ENCODE peak calls at places on chromosome 1, in ten cellular contexts. One of them, this sample, is unnamed.

GRCh38 chr1:244354810-244355278 is 96.9 kb downstream of the ADSS2 start:
- DNase-seq in heart right ventricle: no peak
- DNase-seq in thyroid gland: no peak
- DNase-seq in lung: no peak
- DNase-seq in endodermal cell: peak
- DNase-seq in fibroblast of pulmonary artery: no peak
- DNase-seq in right atrium auricular region: no peak
- DNase-seq in HFF-Myc: no peak
- DNase-seq in AG09309: no peak
- DNase-seq in neural progenitor cell: no peak
- DNase-seq in this sample: no peak

GRCh38 chr1:154975409-154976205 is 1.1 kb downstream of the CKS1B start:
- DNase-seq in heart right ventricle: peak
- DNase-seq in thyroid gland: peak
- DNase-seq in lung: peak
- DNase-seq in endodermal cell: peak
- DNase-seq in fibroblast of pulmonary artery: peak
- DNase-seq in right atrium auricular region: no peak
- DNase-seq in HFF-Myc: no peak
- DNase-seq in AG09309: no peak
- DNase-seq in neural progenitor cell: peak
- DNase-seq in this sample: no peak

GRCh38 chr1:57741521-57741920 is 317.7 kb upstream of the DAB1 start:
- DNase-seq in heart right ventricle: no peak
- DNase-seq in thyroid gland: no peak
- DNase-seq in lung: no peak
- DNase-seq in endodermal cell: no peak
- DNase-seq in fibroblast of pulmonary artery: no peak
- DNase-seq in right atrium auricular region: no peak
- DNase-seq in HFF-Myc: no peak
- DNase-seq in AG09309: no peak
- DNase-seq in neural progenitor cell: no peak
- DNase-seq in this sample: no peak

GRCh38 chr1:200445213-200445612 is 35.4 kb upstream of the ZNF281 start:
- DNase-seq in heart right ventricle: no peak
- DNase-seq in thyroid gland: no peak
- DNase-seq in lung: no peak
- DNase-seq in endodermal cell: no peak
- DNase-seq in fibroblast of pulmonary artery: no peak
- DNase-seq in right atrium auricular region: no peak
- DNase-seq in HFF-Myc: no peak
- DNase-seq in AG09309: peak
- DNase-seq in neural progenitor cell: no peak
- DNase-seq in this sample: peak

GRCh38 chr1:234926574-234927311 is 201.9 kb downstream of the TOMM20 start:
- DNase-seq in heart right ventricle: no peak
- DNase-seq in thyroid gland: peak
- DNase-seq in lung: no peak
- DNase-seq in endodermal cell: no peak
- DNase-seq in fibroblast of pulmonary artery: no peak
- DNase-seq in right atrium auricular region: peak
- DNase-seq in HFF-Myc: no peak
- DNase-seq in AG09309: no peak
- DNase-seq in neural progenitor cell: no peak
- DNase-seq in this sample: no peak

GRCh38 chr1:15370781-15371467 is 38.8 kb upstream of the EFHD2 start:
- DNase-seq in heart right ventricle: peak
- DNase-seq in thyroid gland: no peak
- DNase-seq in lung: no peak
- DNase-seq in endodermal cell: peak
- DNase-seq in fibroblast of pulmonary artery: peak
- DNase-seq in right atrium auricular region: no peak
- DNase-seq in HFF-Myc: no peak
- DNase-seq in AG09309: no peak
- DNase-seq in neural progenitor cell: no peak
- DNase-seq in this sample: no peak

GRCh38 chr1:59046730-59047157 is 250.2 kb upstream of the FGGY start:
- DNase-seq in heart right ventricle: no peak
- DNase-seq in thyroid gland: no peak
- DNase-seq in lung: no peak
- DNase-seq in endodermal cell: peak
- DNase-seq in fibroblast of pulmonary artery: no peak
- DNase-seq in right atrium auricular region: no peak
- DNase-seq in HFF-Myc: no peak
- DNase-seq in AG09309: no peak
- DNase-seq in neural progenitor cell: no peak
- DNase-seq in this sample: no peak

GRCh38 chr1:1253314-1253713 is 6.8 kb upstream of the C1QTNF12 start:
- DNase-seq in heart right ventricle: no peak
- DNase-seq in thyroid gland: no peak
- DNase-seq in lung: no peak
- DNase-seq in endodermal cell: no peak
- DNase-seq in fibroblast of pulmonary artery: no peak
- DNase-seq in right atrium auricular region: no peak
- DNase-seq in HFF-Myc: no peak
- DNase-seq in AG09309: no peak
- DNase-seq in neural progenitor cell: no peak
- DNase-seq in this sample: no peak

GRCh38 chr1:54965624-54966340 is 14.6 kb upstream of the TMEM61 start:
- DNase-seq in heart right ventricle: peak
- DNase-seq in thyroid gland: peak
- DNase-seq in lung: peak
- DNase-seq in endodermal cell: peak
- DNase-seq in fibroblast of pulmonary artery: peak
- DNase-seq in right atrium auricular region: peak
- DNase-seq in HFF-Myc: no peak
- DNase-seq in AG09309: no peak
- DNase-seq in neural progenitor cell: no peak
- DNase-seq in this sample: no peak

GRCh38 chr1:221741364-221741970 is 422 bp downstream of the DUSP10 start:
- DNase-seq in heart right ventricle: peak
- DNase-seq in thyroid gland: peak
- DNase-seq in lung: peak
- DNase-seq in endodermal cell: peak
- DNase-seq in fibroblast of pulmonary artery: no peak
- DNase-seq in right atrium auricular region: no peak
- DNase-seq in HFF-Myc: peak
- DNase-seq in AG09309: no peak
- DNase-seq in neural progenitor cell: peak
- DNase-seq in this sample: no peak

GRCh38 chr1:234197839-234198238 is 175.4 kb upstream of the COA6 start:
- DNase-seq in heart right ventricle: no peak
- DNase-seq in thyroid gland: no peak
- DNase-seq in lung: no peak
- DNase-seq in endodermal cell: no peak
- DNase-seq in fibroblast of pulmonary artery: no peak
- DNase-seq in right atrium auricular region: no peak
- DNase-seq in HFF-Myc: no peak
- DNase-seq in AG09309: no peak
- DNase-seq in neural progenitor cell: no peak
- DNase-seq in this sample: no peak

GRCh38 chr1:118101989-118102388 is 83.0 kb downstream of the SPAG17 start:
- DNase-seq in heart right ventricle: no peak
- DNase-seq in thyroid gland: no peak
- DNase-seq in lung: no peak
- DNase-seq in endodermal cell: no peak
- DNase-seq in fibroblast of pulmonary artery: no peak
- DNase-seq in right atrium auricular region: no peak
- DNase-seq in HFF-Myc: no peak
- DNase-seq in AG09309: no peak
- DNase-seq in neural progenitor cell: no peak
- DNase-seq in this sample: no peak

GRCh38 chr1:21198929-21199328 is 22.2 kb upstream of the EIF4G3 start:
- DNase-seq in heart right ventricle: no peak
- DNase-seq in thyroid gland: no peak
- DNase-seq in lung: no peak
- DNase-seq in endodermal cell: no peak
- DNase-seq in fibroblast of pulmonary artery: no peak
- DNase-seq in right atrium auricular region: no peak
- DNase-seq in HFF-Myc: no peak
- DNase-seq in AG09309: no peak
- DNase-seq in neural progenitor cell: no peak
- DNase-seq in this sample: no peak

GRCh38 chr1:2175681-2176454 is 18.7 kb downstream of the FAAP20 start:
- DNase-seq in heart right ventricle: no peak
- DNase-seq in thyroid gland: no peak
- DNase-seq in lung: no peak
- DNase-seq in endodermal cell: no peak
- DNase-seq in fibroblast of pulmonary artery: no peak
- DNase-seq in right atrium auricular region: no peak
- DNase-seq in HFF-Myc: no peak
- DNase-seq in AG09309: no peak
- DNase-seq in neural progenitor cell: no peak
- DNase-seq in this sample: no peak

GRCh38 chr1:90176530-90176929 is 181.6 kb downstream of the ZNF326 start:
- DNase-seq in heart right ventricle: no peak
- DNase-seq in thyroid gland: no peak
- DNase-seq in lung: no peak
- DNase-seq in endodermal cell: no peak
- DNase-seq in fibroblast of pulmonary artery: peak
- DNase-seq in right atrium auricular region: no peak
- DNase-seq in HFF-Myc: no peak
- DNase-seq in AG09309: no peak
- DNase-seq in neural progenitor cell: no peak
- DNase-seq in this sample: peak

GRCh38 chr1:203615182-203615581 is 11.4 kb upstream of the ATP2B4 start:
- DNase-seq in heart right ventricle: no peak
- DNase-seq in thyroid gland: no peak
- DNase-seq in lung: no peak
- DNase-seq in endodermal cell: no peak
- DNase-seq in fibroblast of pulmonary artery: no peak
- DNase-seq in right atrium auricular region: no peak
- DNase-seq in HFF-Myc: no peak
- DNase-seq in AG09309: no peak
- DNase-seq in neural progenitor cell: no peak
- DNase-seq in this sample: no peak
- TF ChIP-seq CTCF in heart right ventricle: peak
- TF ChIP-seq CTCF in thyroid gland: no peak
- TF ChIP-seq CTCF in lung: no peak
- TF ChIP-seq CTCF in endodermal cell: peak
- TF ChIP-seq CTCF in fibroblast of pulmonary artery: no peak
- TF ChIP-seq CTCF in right atrium auricular region: no peak
- TF ChIP-seq CTCF in HFF-Myc: no peak
- TF ChIP-seq CTCF in AG09309: no peak
- TF ChIP-seq CTCF in neural progenitor cell: no peak
- TF ChIP-seq CTCF in this sample: no peak

GRCh38 chr1:228740543-228740942 is 5.3 kb downstream of the RHOU start:
- DNase-seq in heart right ventricle: no peak
- DNase-seq in thyroid gland: peak
- DNase-seq in lung: peak
- DNase-seq in endodermal cell: peak
- DNase-seq in fibroblast of pulmonary artery: no peak
- DNase-seq in right atrium auricular region: no peak
- DNase-seq in HFF-Myc: no peak
- DNase-seq in AG09309: no peak
- DNase-seq in neural progenitor cell: no peak
- DNase-seq in this sample: no peak
- H3K4me3 ChIP-seq in heart right ventricle: no peak
- H3K4me3 ChIP-seq in thyroid gland: no peak
- H3K4me3 ChIP-seq in lung: no peak
- H3K4me3 ChIP-seq in endodermal cell: no peak
- H3K4me3 ChIP-seq in fibroblast of pulmonary artery: no peak
- H3K4me3 ChIP-seq in right atrium auricular region: no peak
- H3K4me3 ChIP-seq in HFF-Myc: no peak
- H3K4me3 ChIP-seq in AG09309: no peak
- H3K4me3 ChIP-seq in neural progenitor cell: no peak
- H3K4me3 ChIP-seq in this sample: no peak

DNA sequence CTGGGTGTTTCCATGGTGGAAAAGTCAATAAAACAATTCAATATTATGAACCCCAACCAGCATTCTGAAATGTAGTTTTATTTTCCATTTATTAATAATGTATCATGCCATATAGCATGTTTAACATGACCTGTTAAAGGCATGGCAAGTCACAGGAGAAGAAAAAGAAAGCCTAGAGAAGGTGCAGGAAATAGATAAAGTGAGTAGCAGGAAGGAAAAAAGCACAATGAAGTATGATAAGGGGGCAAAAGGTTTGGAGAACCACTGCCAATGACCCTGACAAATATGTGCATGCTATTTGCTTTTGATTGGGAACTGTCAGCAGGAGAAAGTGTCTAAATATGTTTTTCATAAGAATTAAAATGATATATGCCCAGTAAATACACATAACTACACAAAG is 85.6 kb downstream of the HMCN1 start:
- DNase-seq in heart right ventricle: no peak
- DNase-seq in thyroid gland: no peak
- DNase-seq in lung: no peak
- DNase-seq in endodermal cell: no peak
- DNase-seq in fibroblast of pulmonary artery: no peak
- DNase-seq in right atrium auricular region: no peak
- DNase-seq in HFF-Myc: no peak
- DNase-seq in AG09309: no peak
- DNase-seq in neural progenitor cell: no peak
- DNase-seq in this sample: no peak
- TF ChIP-seq CTCF in heart right ventricle: no peak
- TF ChIP-seq CTCF in thyroid gland: no peak
- TF ChIP-seq CTCF in lung: no peak
- TF ChIP-seq CTCF in endodermal cell: no peak
- TF ChIP-seq CTCF in fibroblast of pulmonary artery: no peak
- TF ChIP-seq CTCF in right atrium auricular region: no peak
- TF ChIP-seq CTCF in HFF-Myc: no peak
- TF ChIP-seq CTCF in AG09309: no peak
- TF ChIP-seq CTCF in neural progenitor cell: no peak
- TF ChIP-seq CTCF in this sample: no peak

GRCh38 chr1:110242731-110243130 is 32.6 kb downstream of the KCNC4 start:
- DNase-seq in heart right ventricle: no peak
- DNase-seq in thyroid gland: no peak
- DNase-seq in lung: no peak
- DNase-seq in endodermal cell: no peak
- DNase-seq in fibroblast of pulmonary artery: no peak
- DNase-seq in right atrium auricular region: no peak
- DNase-seq in HFF-Myc: no peak
- DNase-seq in AG09309: no peak
- DNase-seq in neural progenitor cell: no peak
- DNase-seq in this sample: no peak

GRCh38 chr1:110242062-110242461 is 31.9 kb downstream of the KCNC4 start:
- DNase-seq in heart right ventricle: no peak
- DNase-seq in thyroid gland: no peak
- DNase-seq in lung: no peak
- DNase-seq in endodermal cell: peak
- DNase-seq in fibroblast of pulmonary artery: no peak
- DNase-seq in right atrium auricular region: no peak
- DNase-seq in HFF-Myc: no peak
- DNase-seq in AG09309: no peak
- DNase-seq in neural progenitor cell: no peak
- DNase-seq in this sample: no peak

GRCh38 chr1:110243146-110243545 is 33.0 kb downstream of the KCNC4 start:
- DNase-seq in heart right ventricle: no peak
- DNase-seq in thyroid gland: no peak
- DNase-seq in lung: no peak
- DNase-seq in endodermal cell: peak
- DNase-seq in fibroblast of pulmonary artery: no peak
- DNase-seq in right atrium auricular region: no peak
- DNase-seq in HFF-Myc: no peak
- DNase-seq in AG09309: no peak
- DNase-seq in neural progenitor cell: no peak
- DNase-seq in this sample: no peak

GRCh38 chr1:110241516-110241915 is 31.4 kb downstream of the KCNC4 start:
- DNase-seq in heart right ventricle: no peak
- DNase-seq in thyroid gland: no peak
- DNase-seq in lung: no peak
- DNase-seq in endodermal cell: no peak
- DNase-seq in fibroblast of pulmonary artery: no peak
- DNase-seq in right atrium auricular region: no peak
- DNase-seq in HFF-Myc: no peak
- DNase-seq in AG09309: no peak
- DNase-seq in neural progenitor cell: no peak
- DNase-seq in this sample: no peak

GRCh38 chr1:110243581-110243980 is 33.5 kb downstream of the KCNC4 start:
- DNase-seq in heart right ventricle: no peak
- DNase-seq in thyroid gland: no peak
- DNase-seq in lung: no peak
- DNase-seq in endodermal cell: no peak
- DNase-seq in fibroblast of pulmonary artery: no peak
- DNase-seq in right atrium auricular region: no peak
- DNase-seq in HFF-Myc: no peak
- DNase-seq in AG09309: no peak
- DNase-seq in neural progenitor cell: peak
- DNase-seq in this sample: no peak
- H3K4me3 ChIP-seq in heart right ventricle: no peak
- H3K4me3 ChIP-seq in thyroid gland: no peak
- H3K4me3 ChIP-seq in lung: no peak
- H3K4me3 ChIP-seq in endodermal cell: no peak
- H3K4me3 ChIP-seq in fibroblast of pulmonary artery: no peak
- H3K4me3 ChIP-seq in right atrium auricular region: no peak
- H3K4me3 ChIP-seq in HFF-Myc: no peak
- H3K4me3 ChIP-seq in AG09309: no peak
- H3K4me3 ChIP-seq in neural progenitor cell: peak
- H3K4me3 ChIP-seq in this sample: no peak